ENCODE peak calls at places on chromosome 19, in five cellular contexts. D, T, Z, N and G are unnamed samples.

GRCh38 chr19:51607920-51608562 is 22.2 kb downstream of the SIGLEC5 start:
- DNase-seq in D (peak), T (peak), Z (peak), N (peak), G (peak)

GRCh38 chr19:18349524-18350128 is 9.2 kb downstream of the PGPEP1 start:
- DNase-seq in D (no peak), T (peak), Z (peak), N (peak), G (peak)

GRCh38 chr19:35903550-35904179 is 1.3 kb downstream of the HCST start:
- DNase-seq in D (no peak), T (peak), Z (peak), N (no peak), G (peak)

GRCh38 chr19:3012522-3013260 is 16.4 kb downstream of the TLE2 start:
- DNase-seq in D (no peak), T (no peak), Z (no peak), N (no peak), G (no peak)

GRCh38 chr19:1616875-1617274 is 11.6 kb upstream of the UQCR11 start:
- DNase-seq in D (no peak), T (no peak), Z (no peak), N (no peak), G (no peak)

GRCh38 chr19:1153891-1154730 is 20.0 kb downstream of the SBNO2 start:
- DNase-seq in D (no peak), T (no peak), Z (no peak), N (no peak), G (no peak)

GRCh38 chr19:33125929-33126388 is 6.0 kb upstream of the WDR88 start:
- DNase-seq in D (peak), T (peak), Z (peak), N (peak), G (peak)

GRCh38 chr19:55086730-55087541 is 11.3 kb downstream of the EPS8L1 start:
- DNase-seq in D (peak), T (no peak), Z (peak), N (peak), G (peak)

GRCh38 chr19:10112037-10112751 is 701 bp downstream of the P2RY11 start:
- DNase-seq in D (no peak), T (no peak), Z (no peak), N (no peak), G (no peak)

GRCh38 chr19:6862673-6863078 is 24.7 kb upstream of the ADGRE1 start:
- DNase-seq in D (peak), T (peak), Z (peak), N (peak), G (peak)

GRCh38 chr19:47445937-47446402 is 25.7 kb downstream of the SLC8A2 start:
- DNase-seq in D (no peak), T (peak), Z (peak), N (peak), G (peak)

GRCh38 chr19:40279761-40280607 is 5.2 kb downstream of the AKT2 start:
- DNase-seq in D (no peak), T (peak), Z (no peak), N (no peak), G (no peak)

GRCh38 chr19:39238209-39238608 is 6.6 kb downstream of the IFNL3 start:
- DNase-seq in D (no peak), T (no peak), Z (no peak), N (no peak), G (no peak)

GRCh38 chr19:6693681-6694080 is 23.7 kb upstream of the TNFSF14 start:
- DNase-seq in D (no peak), T (no peak), Z (no peak), N (no peak), G (no peak)

GRCh38 chr19:719636-720377 is 11.1 kb downstream of the PALM start:
- DNase-seq in D (no peak), T (no peak), Z (peak), N (no peak), G (peak)

GRCh38 chr19:13035820-13036365 is 40.6 kb downstream of the NFIX start:
- DNase-seq in D (no peak), T (no peak), Z (no peak), N (no peak), G (no peak)

GRCh38 chr19:29708553-29709439 is 6.3 kb downstream of the C19orf12 start:
- DNase-seq in D (no peak), T (no peak), Z (no peak), N (no peak), G (no peak)

GRCh38 chr19:49849433-49850220 is 1.3 kb upstream of the PTOV1 start:
- DNase-seq in D (no peak), T (no peak), Z (no peak), N (no peak), G (no peak)

GRCh38 chr19:10885241-10886169 is 14.2 kb downstream of the CARM1 start:
- DNase-seq in D (no peak), T (no peak), Z (no peak), N (no peak), G (no peak)